ENCODE peak calls at places on chromosomes 11 and 22, in six cellular contexts. L is stimulated activated CD4-positive, alpha-beta T cell treated with anti-CD3 and anti-CD28 coated beads, Interleukin-1b, Interleukin-23, amount 100 ng/mL, for 24 hours; S is stomach; T is aorta; W is GM19239; P is NCI-H1417. F is an unnamed sample.

GRCh38 chr11:120694706-120695105 is 183.2 kb downstream of the GRIK4 start:
- DNase-seq in L (no peak), S (no peak), T (no peak), W (no peak), P (peak), F (no peak)

GRCh38 chr11:13880719-13881118 is 81.8 kb upstream of the SPON1 start:
- DNase-seq in L (no peak), S (no peak), T (no peak), W (no peak), P (no peak), F (no peak)

GRCh38 chr11:64238076-64238475 is 2.8 kb upstream of the FKBP2 start:
- DNase-seq in L (no peak), S (no peak), T (no peak), W (no peak), P (peak), F (no peak)

GRCh38 chr22:17563936-17564391 is 666 bp downstream of the SLC25A18 start:
- DNase-seq in L (no peak), S (no peak), T (no peak), W (no peak), P (no peak), F (peak)

GRCh38 chr11:83568474-83568873 is 282.3 kb upstream of the CCDC90B start:
- DNase-seq in L (no peak), S (no peak), T (no peak), W (no peak), P (no peak), F (no peak)

GRCh38 chr11:107969219-107969618 is 39.5 kb upstream of the CUL5 start:
- DNase-seq in L (no peak), S (no peak), T (no peak), W (no peak), P (no peak), F (no peak)

GRCh38 chr22:25953276-25953675 is 211.3 kb downstream of the MYO18B start:
- DNase-seq in L (no peak), S (no peak), T (no peak), W (no peak), P (no peak), F (no peak)

GRCh38 chr22:16783453-16783852 is 41.8 kb downstream of the XKR3 start:
- DNase-seq in L (no peak), S (no peak), T (no peak), W (no peak), P (no peak), F (no peak)

GRCh38 chr11:33735426-33736147 is 636 bp downstream of the CD59 start:
- DNase-seq in L (no peak), S (peak), T (peak), W (peak), P (peak), F (peak)

GRCh38 chr11:3121931-3122774 is 43.0 kb downstream of the OSBPL5 start:
- DNase-seq in L (no peak), S (peak), T (peak), W (no peak), P (no peak), F (peak)

GRCh38 chr11:11125618-11126017 is 227.4 kb downstream of the CSNK2A3 start:
- DNase-seq in L (no peak), S (no peak), T (no peak), W (no peak), P (no peak), F (no peak)

GRCh38 chr22:38412435-38413084 is 42.4 kb downstream of the KCNJ4 start:
- DNase-seq in L (no peak), S (no peak), T (peak), W (peak), P (no peak), F (peak)

GRCh38 chr22:46165975-46166374 is 15.6 kb downstream of the PPARA start:
- DNase-seq in L (no peak), S (no peak), T (no peak), W (no peak), P (no peak), F (no peak)

GRCh38 chr11:71446150-71446549 is 2.0 kb downstream of the DHCR7 start:
- DNase-seq in L (no peak), S (no peak), T (no peak), W (no peak), P (no peak), F (no peak)

GRCh38 chr11:18498039-18498438 is 28.7 kb downstream of the TSG101 start:
- DNase-seq in L (no peak), S (no peak), T (no peak), W (no peak), P (no peak), F (no peak)

GRCh38 chr22:43110927-43111623 is 525 bp downstream of the BIK start:
- DNase-seq in L (no peak), S (peak), T (no peak), W (no peak), P (peak), F (peak)

GRCh38 chr11:130798280-130798679 is 118.0 kb downstream of the SNX19 start:
- DNase-seq in L (no peak), S (no peak), T (no peak), W (no peak), P (no peak), F (no peak)

GRCh38 chr11:16788141-16789060 is 50.0 kb downstream of the C11orf58 start:
- DNase-seq in L (peak), S (peak), T (peak), W (peak), P (peak), F (peak)

GRCh38 chr11:73154178-73154577 is 12.1 kb upstream of the FCHSD2 start:
- DNase-seq in L (no peak), S (no peak), T (no peak), W (peak), P (no peak), F (peak)

GRCh38 chr11:34029176-34029575 is 22.4 kb upstream of the CAPRIN1 start:
- DNase-seq in L (no peak), S (peak), T (no peak), W (no peak), P (no peak), F (peak)

GRCh38 chr22:44129614-44129976 is 51.1 kb upstream of the PARVG start:
- DNase-seq in L (no peak), S (no peak), T (no peak), W (no peak), P (no peak), F (no peak)

GRCh38 chr11:3197044-3197715 is 21.4 kb downstream of the MRGPRG start:
- DNase-seq in L (no peak), S (peak), T (no peak), W (no peak), P (no peak), F (no peak)

GRCh38 chr11:64650923-64651523 is 60.0 kb downstream of the SLC22A12 start:
- DNase-seq in L (no peak), S (no peak), T (no peak), W (no peak), P (no peak), F (no peak)

GRCh38 chr11:68677432-68677831 is 6.9 kb upstream of the GAL start:
- DNase-seq in L (no peak), S (no peak), T (peak), W (no peak), P (no peak), F (no peak)

GRCh38 chr11:35237860-35238715 is 99.1 kb downstream of the CD44 start:
- DNase-seq in L (peak), S (peak), T (no peak), W (peak), P (peak), F (no peak)

GRCh38 chr11:33694346-33695050 is 6.1 kb downstream of the C11orf91 start:
- DNase-seq in L (no peak), S (no peak), T (no peak), W (no peak), P (no peak), F (no peak)

GRCh38 chr22:17942721-17943120 is 81.6 kb downstream of the MICAL3 start:
- DNase-seq in L (no peak), S (no peak), T (no peak), W (no peak), P (no peak), F (no peak)

GRCh38 chr11:35525501-35526175 is at the start of gene PAMR1:
- DNase-seq in L (no peak), S (peak), T (peak), W (no peak), P (no peak), F (peak)

GRCh38 chr22:23240639-23241389 is 60.5 kb downstream of the BCR start:
- DNase-seq in L (no peak), S (peak), T (no peak), W (no peak), P (no peak), F (no peak)

GRCh38 chr11:64844330-64845124 is at the start of gene CDC42BPG:
- DNase-seq in L (no peak), S (peak), T (peak), W (peak), P (peak), F (peak)

GRCh38 chr22:44605486-44605885 is 96.5 kb upstream of the PRR5 start:
- DNase-seq in L (no peak), S (no peak), T (no peak), W (no peak), P (no peak), F (no peak)

GRCh38 chr11:2843551-2843950 is 42.0 kb downstream of the CDKN1C start:
- DNase-seq in L (no peak), S (no peak), T (no peak), W (no peak), P (no peak), F (no peak)

GRCh38 chr22:27218012-27218483 is 560.7 kb downstream of the MIAT start:
- DNase-seq in L (no peak), S (no peak), T (no peak), W (no peak), P (no peak), F (no peak)

GRCh38 chr11:69155302-69156198 is at the start of gene SMIM38:
- DNase-seq in L (no peak), S (peak), T (no peak), W (no peak), P (no peak), F (no peak)

GRCh38 chr11:7498193-7498592 is 12.9 kb downstream of the OLFML1 start:
- DNase-seq in L (no peak), S (no peak), T (no peak), W (no peak), P (no peak), F (no peak)

GRCh38 chr11:19421134-19421533 is 180.4 kb upstream of the E2F8 start:
- DNase-seq in L (no peak), S (no peak), T (no peak), W (no peak), P (no peak), F (no peak)

GRCh38 chr22:38572065-38572464 is 2.1 kb upstream of the DMC1 start:
- DNase-seq in L (no peak), S (no peak), T (no peak), W (peak), P (peak), F (peak)